ENCODE peak calls at places on chromosomes 7 and 10, in seven cellular contexts. W is HCT116, Y is HepG2, L is SK-N-SH, P is H1, U is K562, M is GM12878. B is an unnamed sample.

GRCh38 chr10:71657604-71658348 is 61.8 kb downstream of the C10orf105 start:
- DNase-seq in W (no peak), Y (no peak), L (peak; percentile 47), P (peak; percentile 71), U (no peak), M (no peak), B (no peak)

GRCh38 chr10:79411546-79412495 is 33.6 kb downstream of the ZCCHC24 start:
- DNase-seq in W (no peak), Y (no peak), L (no peak), P (no peak), U (no peak), M (no peak), B (no peak)

GRCh38 chr7:22295402-22296264 is 61.3 kb downstream of the RAPGEF5 start:
- DNase-seq in W (no peak), Y (no peak), L (no peak), P (no peak), U (no peak), M (no peak), B (no peak)

GRCh38 chr10:35223016-35223415 is 96.4 kb downstream of the CREM start:
- DNase-seq in W (no peak), Y (peak; percentile 23), L (no peak), P (no peak), U (no peak), M (no peak), B (no peak)

GRCh38 chr10:8061274-8062211 is 7.1 kb downstream of the GATA3 start:
- DNase-seq in W (no peak), Y (no peak), L (no peak), P (no peak), U (no peak), M (no peak), B (no peak)

GRCh38 chr10:6164271-6165095 is 38.2 kb upstream of the PFKFB3 start:
- DNase-seq in W (no peak), Y (no peak), L (no peak), P (no peak), U (no peak), M (no peak), B (no peak)

GRCh38 chr10:93547522-93547921 is 18.9 kb upstream of the FFAR4 start:
- DNase-seq in W (no peak), Y (no peak), L (no peak), P (no peak), U (no peak), M (no peak), B (no peak)

GRCh38 chr7:32316831-32317230 is 173.3 kb downstream of the LSM5 start:
- DNase-seq in W (no peak), Y (no peak), L (no peak), P (no peak), U (no peak), M (no peak), B (no peak)

GRCh38 chr7:67251986-67252558 is 255.4 kb downstream of the TYW1 start:
- DNase-seq in W (no peak), Y (no peak), L (no peak), P (no peak), U (no peak), M (no peak), B (no peak)

GRCh38 chr10:17872191-17873091 is 63.3 kb downstream of the MRC1 start:
- DNase-seq in W (peak; percentile 23), Y (peak; percentile 1), L (no peak), P (no peak), U (no peak), M (no peak), B (peak; percentile 24)

GRCh38 chr10:23656735-23657134 is 217.9 kb downstream of the OTUD1 start:
- DNase-seq in W (no peak), Y (no peak), L (no peak), P (no peak), U (no peak), M (no peak), B (no peak)

GRCh38 chr7:139727151-139727705 is 50.6 kb downstream of the HIPK2 start:
- DNase-seq in W (no peak), Y (no peak), L (no peak), P (no peak), U (no peak), M (no peak), B (no peak)

GRCh38 chr7:69526570-69526969 is 71.7 kb upstream of the AUTS2 start:
- DNase-seq in W (no peak), Y (no peak), L (no peak), P (no peak), U (no peak), M (no peak), B (no peak)

GRCh38 chr10:22133640-22134624 is 83.9 kb downstream of the EBLN1 start:
- DNase-seq in W (no peak), Y (no peak), L (peak; percentile 77), P (no peak), U (peak; percentile 81), M (no peak), B (no peak)

GRCh38 chr10:38730076-38730475 is 635.9 kb downstream of the ZNF37A start:
- DNase-seq in W (no peak), Y (no peak), L (no peak), P (no peak), U (no peak), M (no peak), B (no peak)

GRCh38 chr7:69860486-69860885 is 262.2 kb downstream of the AUTS2 start:
- DNase-seq in W (no peak), Y (no peak), L (no peak), P (no peak), U (no peak), M (no peak), B (no peak)

GRCh38 chr10:125692932-125693847 is 10.2 kb upstream of the TEX36 start:
- DNase-seq in W (no peak), Y (no peak), L (no peak), P (no peak), U (no peak), M (no peak), B (no peak)

GRCh38 chr10:69426376-69426727 is 9.6 kb upstream of the TACR2 start:
- DNase-seq in W (no peak), Y (no peak), L (no peak), P (no peak), U (no peak), M (no peak), B (no peak)

GRCh38 chr7:150686030-150686626 is 622 bp downstream of the GIMAP2 start:
- DNase-seq in W (no peak), Y (no peak), L (no peak), P (no peak), U (no peak), M (no peak), B (no peak)

GRCh38 chr7:21364838-21365267 is 63.0 kb upstream of the SP4 start:
- DNase-seq in W (no peak), Y (peak; percentile 9), L (no peak), P (no peak), U (no peak), M (no peak), B (no peak)

GRCh38 chr7:29106128-29106988 is 40.0 kb downstream of the CPVL start:
- DNase-seq in W (peak; percentile 39), Y (peak; percentile 56), L (peak; percentile 43), P (peak; percentile 21), U (no peak), M (no peak), B (peak; percentile 54)

GRCh38 chr7:35849158-35849831 is 48.4 kb downstream of the SEPTIN7 start:
- DNase-seq in W (no peak), Y (no peak), L (no peak), P (no peak), U (no peak), M (no peak), B (no peak)
- TF ChIP-seq SIN3A in W (no peak), Y (no peak), L (no peak), P (no peak), U (no peak), M (no peak), B (no peak)

DNA sequence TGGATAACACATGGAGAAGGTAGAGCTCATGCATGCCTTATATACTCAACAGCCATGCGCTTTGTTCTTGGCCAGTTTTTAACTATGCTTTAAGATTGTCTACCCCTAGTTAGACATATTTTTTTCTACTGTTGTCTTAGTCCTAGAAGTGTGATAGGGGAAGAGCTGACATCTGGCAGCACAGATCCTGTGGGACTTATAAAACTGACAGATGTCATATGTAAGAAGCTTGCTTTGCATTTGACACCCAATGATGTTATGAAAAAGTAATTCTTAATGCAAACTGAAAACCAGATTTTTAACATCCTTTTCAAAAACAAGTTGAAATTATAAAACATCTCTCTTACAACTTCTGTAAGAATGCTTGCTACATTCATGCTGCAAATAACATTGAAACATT is 715.9 kb upstream of the LRRN3 start:
- DNase-seq in W (no peak), Y (no peak), L (no peak), P (no peak), U (no peak), M (no peak), B (no peak)
- TF ChIP-seq SIN3A in W (no peak), Y (no peak), L (no peak), P (no peak), U (no peak), M (no peak), B (no peak)

GRCh38 chr10:133081636-133082035 is 6.1 kb upstream of the ADGRA1 start:
- DNase-seq in W (no peak), Y (no peak), L (no peak), P (no peak), U (no peak), M (no peak), B (no peak)

GRCh38 chr10:133083422-133084100 is 4.2 kb upstream of the ADGRA1 start:
- DNase-seq in W (no peak), Y (no peak), L (no peak), P (no peak), U (no peak), M (no peak), B (no peak)

GRCh38 chr10:133084491-133084890 is 3.2 kb upstream of the ADGRA1 start:
- DNase-seq in W (no peak), Y (no peak), L (no peak), P (no peak), U (no peak), M (no peak), B (no peak)

GRCh38 chr10:133080683-133081040 is 7.1 kb upstream of the ADGRA1 start:
- DNase-seq in W (no peak), Y (no peak), L (no peak), P (no peak), U (no peak), M (no peak), B (no peak)

GRCh38 chr10:133082685-133083421 is 4.9 kb upstream of the ADGRA1 start:
- DNase-seq in W (no peak), Y (no peak), L (no peak), P (no peak), U (no peak), M (no peak), B (no peak)
- TF ChIP-seq SIN3A in W (no peak), Y (no peak), L (no peak), P (no peak), U (no peak), M (no peak), B (no peak)

GRCh38 chr7:128869944-128870285 is 7.3 kb downstream of the ATP6V1F start:
- DNase-seq in W (no peak), Y (no peak), L (no peak), P (no peak), U (no peak), M (no peak), B (no peak)
- TF ChIP-seq SIN3A in W (no peak), Y (no peak), L (no peak), P (no peak), U (no peak), M (no peak), B (no peak)

GRCh38 chr7:95470452-95470851 is 15.3 kb upstream of the ASB4 start:
- DNase-seq in W (no peak), Y (peak; percentile 82), L (no peak), P (no peak), U (peak; percentile 14), M (no peak), B (no peak)
- TF ChIP-seq SIN3A in W (no peak), Y (no peak), L (no peak), P (no peak), U (no peak), M (no peak), B (no peak)

B was measured in Panc1.